ENCODE peak calls at places on chromosomes 3 and 15, in nine cellular contexts. One of them, this sample, is unnamed.

GRCh38 chr3:42478830-42479229 is 23.6 kb upstream of the VIPR1 start:
- DNase-seq in frontal cortex: no peak
- DNase-seq in stimulated activated CD8-positive, alpha-beta memory T cell treated with anti-CD3 and anti-CD28 coated beads, Interleukin-2, amount 100 ng/mL, for 48 hours: no peak
- DNase-seq in GM12892: no peak
- DNase-seq in nephron progenitor cell: no peak
- DNase-seq in lung microvascular endothelial cell: no peak
- DNase-seq in caudate nucleus: no peak
- DNase-seq in SJCRH30: no peak
- DNase-seq in NAMALWA: no peak
- DNase-seq in this sample: no peak

GRCh38 chr15:71301958-71302621 is 186.8 kb downstream of the THSD4 start:
- DNase-seq in frontal cortex: no peak
- DNase-seq in stimulated activated CD8-positive, alpha-beta memory T cell treated with anti-CD3 and anti-CD28 coated beads, Interleukin-2, amount 100 ng/mL, for 48 hours: no peak
- DNase-seq in GM12892: no peak
- DNase-seq in nephron progenitor cell: no peak
- DNase-seq in lung microvascular endothelial cell: no peak
- DNase-seq in caudate nucleus: no peak
- DNase-seq in SJCRH30: no peak
- DNase-seq in NAMALWA: no peak
- DNase-seq in this sample: no peak

GRCh38 chr15:47988564-47988963 is 132.2 kb upstream of the SLC24A5 start:
- DNase-seq in frontal cortex: no peak
- DNase-seq in stimulated activated CD8-positive, alpha-beta memory T cell treated with anti-CD3 and anti-CD28 coated beads, Interleukin-2, amount 100 ng/mL, for 48 hours: no peak
- DNase-seq in GM12892: no peak
- DNase-seq in nephron progenitor cell: no peak
- DNase-seq in lung microvascular endothelial cell: no peak
- DNase-seq in caudate nucleus: no peak
- DNase-seq in SJCRH30: no peak
- DNase-seq in NAMALWA: no peak
- DNase-seq in this sample: no peak

GRCh38 chr3:126339466-126339865 is 17.7 kb downstream of the KLF15 start:
- DNase-seq in frontal cortex: no peak
- DNase-seq in stimulated activated CD8-positive, alpha-beta memory T cell treated with anti-CD3 and anti-CD28 coated beads, Interleukin-2, amount 100 ng/mL, for 48 hours: no peak
- DNase-seq in GM12892: no peak
- DNase-seq in nephron progenitor cell: no peak
- DNase-seq in lung microvascular endothelial cell: no peak
- DNase-seq in caudate nucleus: no peak
- DNase-seq in SJCRH30: no peak
- DNase-seq in NAMALWA: no peak
- DNase-seq in this sample: no peak

GRCh38 chr15:83971967-83972366 is 263.6 kb upstream of the GOLGA6L4 start:
- DNase-seq in frontal cortex: no peak
- DNase-seq in stimulated activated CD8-positive, alpha-beta memory T cell treated with anti-CD3 and anti-CD28 coated beads, Interleukin-2, amount 100 ng/mL, for 48 hours: no peak
- DNase-seq in GM12892: no peak
- DNase-seq in nephron progenitor cell: no peak
- DNase-seq in lung microvascular endothelial cell: no peak
- DNase-seq in caudate nucleus: no peak
- DNase-seq in SJCRH30: no peak
- DNase-seq in NAMALWA: no peak
- DNase-seq in this sample: no peak

GRCh38 chr3:53075743-53076140 is 29.9 kb upstream of the SFMBT1 start:
- DNase-seq in frontal cortex: no peak
- DNase-seq in stimulated activated CD8-positive, alpha-beta memory T cell treated with anti-CD3 and anti-CD28 coated beads, Interleukin-2, amount 100 ng/mL, for 48 hours: no peak
- DNase-seq in GM12892: no peak
- DNase-seq in nephron progenitor cell: no peak
- DNase-seq in lung microvascular endothelial cell: no peak
- DNase-seq in caudate nucleus: no peak
- DNase-seq in SJCRH30: no peak
- DNase-seq in NAMALWA: no peak
- DNase-seq in this sample: no peak

GRCh38 chr3:153096611-153097200 is 65.3 kb upstream of the RAP2B start:
- DNase-seq in frontal cortex: no peak
- DNase-seq in stimulated activated CD8-positive, alpha-beta memory T cell treated with anti-CD3 and anti-CD28 coated beads, Interleukin-2, amount 100 ng/mL, for 48 hours: no peak
- DNase-seq in GM12892: no peak
- DNase-seq in nephron progenitor cell: no peak
- DNase-seq in lung microvascular endothelial cell: no peak
- DNase-seq in caudate nucleus: no peak
- DNase-seq in SJCRH30: no peak
- DNase-seq in NAMALWA: no peak
- DNase-seq in this sample: no peak

GRCh38 chr3:88986834-88987233 is 120.6 kb upstream of the EPHA3 start:
- DNase-seq in frontal cortex: no peak
- DNase-seq in stimulated activated CD8-positive, alpha-beta memory T cell treated with anti-CD3 and anti-CD28 coated beads, Interleukin-2, amount 100 ng/mL, for 48 hours: no peak
- DNase-seq in GM12892: no peak
- DNase-seq in nephron progenitor cell: no peak
- DNase-seq in lung microvascular endothelial cell: no peak
- DNase-seq in caudate nucleus: no peak
- DNase-seq in SJCRH30: no peak
- DNase-seq in NAMALWA: no peak
- DNase-seq in this sample: no peak

GRCh38 chr3:64865872-64866588 is 178.2 kb upstream of the ADAMTS9 start:
- DNase-seq in frontal cortex: no peak
- DNase-seq in stimulated activated CD8-positive, alpha-beta memory T cell treated with anti-CD3 and anti-CD28 coated beads, Interleukin-2, amount 100 ng/mL, for 48 hours: no peak
- DNase-seq in GM12892: no peak
- DNase-seq in nephron progenitor cell: no peak
- DNase-seq in lung microvascular endothelial cell: no peak
- DNase-seq in caudate nucleus: no peak
- DNase-seq in SJCRH30: no peak
- DNase-seq in NAMALWA: no peak
- DNase-seq in this sample: no peak

GRCh38 chr15:73515520-73515919 is 72.6 kb downstream of the REC114 start:
- DNase-seq in frontal cortex: no peak
- DNase-seq in stimulated activated CD8-positive, alpha-beta memory T cell treated with anti-CD3 and anti-CD28 coated beads, Interleukin-2, amount 100 ng/mL, for 48 hours: no peak
- DNase-seq in GM12892: no peak
- DNase-seq in nephron progenitor cell: no peak
- DNase-seq in lung microvascular endothelial cell: no peak
- DNase-seq in caudate nucleus: no peak
- DNase-seq in SJCRH30: no peak
- DNase-seq in NAMALWA: no peak
- DNase-seq in this sample: no peak

GRCh38 chr15:65832549-65833364 is 36.5 kb upstream of the RAB11A start:
- DNase-seq in frontal cortex: peak
- DNase-seq in stimulated activated CD8-positive, alpha-beta memory T cell treated with anti-CD3 and anti-CD28 coated beads, Interleukin-2, amount 100 ng/mL, for 48 hours: peak
- DNase-seq in GM12892: no peak
- DNase-seq in nephron progenitor cell: peak
- DNase-seq in lung microvascular endothelial cell: peak
- DNase-seq in caudate nucleus: no peak
- DNase-seq in SJCRH30: peak
- DNase-seq in NAMALWA: no peak
- DNase-seq in this sample: peak

GRCh38 chr15:51536965-51537574 is 85.5 kb downstream of the DMXL2 start:
- DNase-seq in frontal cortex: no peak
- DNase-seq in stimulated activated CD8-positive, alpha-beta memory T cell treated with anti-CD3 and anti-CD28 coated beads, Interleukin-2, amount 100 ng/mL, for 48 hours: no peak
- DNase-seq in GM12892: no peak
- DNase-seq in nephron progenitor cell: no peak
- DNase-seq in lung microvascular endothelial cell: peak
- DNase-seq in caudate nucleus: no peak
- DNase-seq in SJCRH30: peak
- DNase-seq in NAMALWA: peak
- DNase-seq in this sample: no peak

GRCh38 chr15:62588930-62589655 is 424.0 kb upstream of the C2CD4B start:
- DNase-seq in frontal cortex: no peak
- DNase-seq in stimulated activated CD8-positive, alpha-beta memory T cell treated with anti-CD3 and anti-CD28 coated beads, Interleukin-2, amount 100 ng/mL, for 48 hours: no peak
- DNase-seq in GM12892: no peak
- DNase-seq in nephron progenitor cell: no peak
- DNase-seq in lung microvascular endothelial cell: no peak
- DNase-seq in caudate nucleus: no peak
- DNase-seq in SJCRH30: no peak
- DNase-seq in NAMALWA: no peak
- DNase-seq in this sample: no peak

GRCh38 chr3:186506846-186507245 is 37.3 kb downstream of the CRYGS start:
- DNase-seq in frontal cortex: no peak
- DNase-seq in stimulated activated CD8-positive, alpha-beta memory T cell treated with anti-CD3 and anti-CD28 coated beads, Interleukin-2, amount 100 ng/mL, for 48 hours: no peak
- DNase-seq in GM12892: no peak
- DNase-seq in nephron progenitor cell: no peak
- DNase-seq in lung microvascular endothelial cell: no peak
- DNase-seq in caudate nucleus: no peak
- DNase-seq in SJCRH30: no peak
- DNase-seq in NAMALWA: no peak
- DNase-seq in this sample: no peak

GRCh38 chr3:80767599-80767998 is 993.8 kb downstream of the GBE1 start:
- DNase-seq in frontal cortex: no peak
- DNase-seq in stimulated activated CD8-positive, alpha-beta memory T cell treated with anti-CD3 and anti-CD28 coated beads, Interleukin-2, amount 100 ng/mL, for 48 hours: no peak
- DNase-seq in GM12892: no peak
- DNase-seq in nephron progenitor cell: no peak
- DNase-seq in lung microvascular endothelial cell: peak
- DNase-seq in caudate nucleus: no peak
- DNase-seq in SJCRH30: no peak
- DNase-seq in NAMALWA: no peak
- DNase-seq in this sample: no peak

GRCh38 chr15:83436513-83437158 is 10.5 kb upstream of the SH3GL3 start:
- DNase-seq in frontal cortex: peak
- DNase-seq in stimulated activated CD8-positive, alpha-beta memory T cell treated with anti-CD3 and anti-CD28 coated beads, Interleukin-2, amount 100 ng/mL, for 48 hours: no peak
- DNase-seq in GM12892: no peak
- DNase-seq in nephron progenitor cell: no peak
- DNase-seq in lung microvascular endothelial cell: peak
- DNase-seq in caudate nucleus: no peak
- DNase-seq in SJCRH30: peak
- DNase-seq in NAMALWA: peak
- DNase-seq in this sample: peak

GRCh38 chr3:10334461-10334860 is 13.5 kb upstream of the SEC13 start:
- DNase-seq in frontal cortex: peak
- DNase-seq in stimulated activated CD8-positive, alpha-beta memory T cell treated with anti-CD3 and anti-CD28 coated beads, Interleukin-2, amount 100 ng/mL, for 48 hours: no peak
- DNase-seq in GM12892: no peak
- DNase-seq in nephron progenitor cell: no peak
- DNase-seq in lung microvascular endothelial cell: peak
- DNase-seq in caudate nucleus: no peak
- DNase-seq in SJCRH30: no peak
- DNase-seq in NAMALWA: no peak
- DNase-seq in this sample: peak

GRCh38 chr3:184015381-184016019 is 2.2 kb downstream of the ABCC5 start:
- DNase-seq in frontal cortex: no peak
- DNase-seq in stimulated activated CD8-positive, alpha-beta memory T cell treated with anti-CD3 and anti-CD28 coated beads, Interleukin-2, amount 100 ng/mL, for 48 hours: no peak
- DNase-seq in GM12892: no peak
- DNase-seq in nephron progenitor cell: peak
- DNase-seq in lung microvascular endothelial cell: no peak
- DNase-seq in caudate nucleus: no peak
- DNase-seq in SJCRH30: no peak
- DNase-seq in NAMALWA: no peak
- DNase-seq in this sample: no peak

GRCh38 chr15:52097176-52097575 is 15.4 kb downstream of the BCL2L10 start:
- DNase-seq in frontal cortex: no peak
- DNase-seq in stimulated activated CD8-positive, alpha-beta memory T cell treated with anti-CD3 and anti-CD28 coated beads, Interleukin-2, amount 100 ng/mL, for 48 hours: no peak
- DNase-seq in GM12892: no peak
- DNase-seq in nephron progenitor cell: no peak
- DNase-seq in lung microvascular endothelial cell: peak
- DNase-seq in caudate nucleus: no peak
- DNase-seq in SJCRH30: peak
- DNase-seq in NAMALWA: no peak
- DNase-seq in this sample: no peak

GRCh38 chr3:156728267-156728985 is 54.0 kb downstream of the TIPARP start:
- DNase-seq in frontal cortex: no peak
- DNase-seq in stimulated activated CD8-positive, alpha-beta memory T cell treated with anti-CD3 and anti-CD28 coated beads, Interleukin-2, amount 100 ng/mL, for 48 hours: no peak
- DNase-seq in GM12892: no peak
- DNase-seq in nephron progenitor cell: no peak
- DNase-seq in lung microvascular endothelial cell: no peak
- DNase-seq in caudate nucleus: no peak
- DNase-seq in SJCRH30: peak
- DNase-seq in NAMALWA: no peak
- DNase-seq in this sample: no peak

GRCh38 chr3:152581941-152582340 is 253.0 kb upstream of the P2RY1 start:
- DNase-seq in frontal cortex: no peak
- DNase-seq in stimulated activated CD8-positive, alpha-beta memory T cell treated with anti-CD3 and anti-CD28 coated beads, Interleukin-2, amount 100 ng/mL, for 48 hours: no peak
- DNase-seq in GM12892: no peak
- DNase-seq in nephron progenitor cell: no peak
- DNase-seq in lung microvascular endothelial cell: no peak
- DNase-seq in caudate nucleus: no peak
- DNase-seq in SJCRH30: peak
- DNase-seq in NAMALWA: no peak
- DNase-seq in this sample: no peak

GRCh38 chr15:96270581-96271172 is 59.8 kb upstream of the NR2F2 start:
- DNase-seq in frontal cortex: no peak
- DNase-seq in stimulated activated CD8-positive, alpha-beta memory T cell treated with anti-CD3 and anti-CD28 coated beads, Interleukin-2, amount 100 ng/mL, for 48 hours: no peak
- DNase-seq in GM12892: no peak
- DNase-seq in nephron progenitor cell: no peak
- DNase-seq in lung microvascular endothelial cell: no peak
- DNase-seq in caudate nucleus: no peak
- DNase-seq in SJCRH30: no peak
- DNase-seq in NAMALWA: no peak
- DNase-seq in this sample: no peak

GRCh38 chr3:4670352-4670751 is 177.2 kb downstream of the ITPR1 start:
- DNase-seq in frontal cortex: no peak
- DNase-seq in stimulated activated CD8-positive, alpha-beta memory T cell treated with anti-CD3 and anti-CD28 coated beads, Interleukin-2, amount 100 ng/mL, for 48 hours: no peak
- DNase-seq in GM12892: no peak
- DNase-seq in nephron progenitor cell: no peak
- DNase-seq in lung microvascular endothelial cell: peak
- DNase-seq in caudate nucleus: no peak
- DNase-seq in SJCRH30: peak
- DNase-seq in NAMALWA: peak
- DNase-seq in this sample: no peak

GRCh38 chr3:153379516-153379915 is 217.5 kb downstream of the RAP2B start:
- DNase-seq in frontal cortex: no peak
- DNase-seq in stimulated activated CD8-positive, alpha-beta memory T cell treated with anti-CD3 and anti-CD28 coated beads, Interleukin-2, amount 100 ng/mL, for 48 hours: no peak
- DNase-seq in GM12892: no peak
- DNase-seq in nephron progenitor cell: no peak
- DNase-seq in lung microvascular endothelial cell: no peak
- DNase-seq in caudate nucleus: no peak
- DNase-seq in SJCRH30: no peak
- DNase-seq in NAMALWA: no peak
- DNase-seq in this sample: no peak

GRCh38 chr3:164018500-164018899 is 1059.8 kb downstream of the SI start:
- DNase-seq in frontal cortex: no peak
- DNase-seq in stimulated activated CD8-positive, alpha-beta memory T cell treated with anti-CD3 and anti-CD28 coated beads, Interleukin-2, amount 100 ng/mL, for 48 hours: no peak
- DNase-seq in GM12892: no peak
- DNase-seq in nephron progenitor cell: no peak
- DNase-seq in lung microvascular endothelial cell: no peak
- DNase-seq in caudate nucleus: no peak
- DNase-seq in SJCRH30: no peak
- DNase-seq in NAMALWA: no peak
- DNase-seq in this sample: no peak

GRCh38 chr3:65268411-65268810 is 580.6 kb upstream of the ADAMTS9 start:
- DNase-seq in frontal cortex: no peak
- DNase-seq in stimulated activated CD8-positive, alpha-beta memory T cell treated with anti-CD3 and anti-CD28 coated beads, Interleukin-2, amount 100 ng/mL, for 48 hours: no peak
- DNase-seq in GM12892: no peak
- DNase-seq in nephron progenitor cell: no peak
- DNase-seq in lung microvascular endothelial cell: no peak
- DNase-seq in caudate nucleus: no peak
- DNase-seq in SJCRH30: peak
- DNase-seq in NAMALWA: no peak
- DNase-seq in this sample: no peak

GRCh38 chr15:71328453-71328852 is 213.2 kb downstream of the THSD4 start:
- DNase-seq in frontal cortex: no peak
- DNase-seq in stimulated activated CD8-positive, alpha-beta memory T cell treated with anti-CD3 and anti-CD28 coated beads, Interleukin-2, amount 100 ng/mL, for 48 hours: no peak
- DNase-seq in GM12892: no peak
- DNase-seq in nephron progenitor cell: no peak
- DNase-seq in lung microvascular endothelial cell: peak
- DNase-seq in caudate nucleus: no peak
- DNase-seq in SJCRH30: no peak
- DNase-seq in NAMALWA: no peak
- DNase-seq in this sample: no peak

GRCh38 chr3:147521646-147522045 is 112.5 kb downstream of the ZIC1 start:
- DNase-seq in frontal cortex: no peak
- DNase-seq in stimulated activated CD8-positive, alpha-beta memory T cell treated with anti-CD3 and anti-CD28 coated beads, Interleukin-2, amount 100 ng/mL, for 48 hours: no peak
- DNase-seq in GM12892: no peak
- DNase-seq in nephron progenitor cell: no peak
- DNase-seq in lung microvascular endothelial cell: no peak
- DNase-seq in caudate nucleus: no peak
- DNase-seq in SJCRH30: no peak
- DNase-seq in NAMALWA: no peak
- DNase-seq in this sample: no peak

GRCh38 chr3:68964694-68965093 is 32.3 kb upstream of the TAFA4 start:
- DNase-seq in frontal cortex: no peak
- DNase-seq in stimulated activated CD8-positive, alpha-beta memory T cell treated with anti-CD3 and anti-CD28 coated beads, Interleukin-2, amount 100 ng/mL, for 48 hours: no peak
- DNase-seq in GM12892: no peak
- DNase-seq in nephron progenitor cell: no peak
- DNase-seq in lung microvascular endothelial cell: no peak
- DNase-seq in caudate nucleus: no peak
- DNase-seq in SJCRH30: no peak
- DNase-seq in NAMALWA: no peak
- DNase-seq in this sample: no peak

GRCh38 chr3:100553618-100554372 is 55.6 kb upstream of the ADGRG7 start:
- DNase-seq in frontal cortex: no peak
- DNase-seq in stimulated activated CD8-positive, alpha-beta memory T cell treated with anti-CD3 and anti-CD28 coated beads, Interleukin-2, amount 100 ng/mL, for 48 hours: no peak
- DNase-seq in GM12892: no peak
- DNase-seq in nephron progenitor cell: no peak
- DNase-seq in lung microvascular endothelial cell: no peak
- DNase-seq in caudate nucleus: no peak
- DNase-seq in SJCRH30: no peak
- DNase-seq in NAMALWA: no peak
- DNase-seq in this sample: no peak

GRCh38 chr3:65603631-65604030 is 435.1 kb downstream of the MAGI1 start:
- DNase-seq in frontal cortex: no peak
- DNase-seq in stimulated activated CD8-positive, alpha-beta memory T cell treated with anti-CD3 and anti-CD28 coated beads, Interleukin-2, amount 100 ng/mL, for 48 hours: no peak
- DNase-seq in GM12892: no peak
- DNase-seq in nephron progenitor cell: no peak
- DNase-seq in lung microvascular endothelial cell: no peak
- DNase-seq in caudate nucleus: no peak
- DNase-seq in SJCRH30: no peak
- DNase-seq in NAMALWA: no peak
- DNase-seq in this sample: no peak

This sample was measured in putamen.